ENCODE peak calls at places on chromosomes 4 and X, in four cellular contexts. C is esophagus squamous epithelium, Y is breast epithelium, D is cardiac fibroblast. G is an unnamed sample.

GRCh38 chr4:20253272-20253798 is 1.6 kb downstream of the SLIT2 start:
- DNase-seq in D (peak), C (no peak), Y (no peak), G (no peak)

GRCh38 chrX:121052122-121052521 is 4.7 kb downstream of the GLUD2 start:
- DNase-seq in C (no peak), D (no peak), Y (no peak), G (no peak)

GRCh38 chrX:65723706-65724105 is 56.3 kb downstream of the MSN start:
- DNase-seq in C (no peak), D (peak), Y (no peak), G (no peak)

GRCh38 chr4:123017636-123018390 is 95.4 kb upstream of the NUDT6 start:
- DNase-seq in D (peak), C (no peak), Y (no peak), G (no peak)

GRCh38 chr4:3821580-3822229 is 55.5 kb downstream of the ADRA2C start:
- DNase-seq in D (no peak), Y (no peak), C (no peak), G (no peak)

GRCh38 chr4:26723216-26723615 is 137.4 kb upstream of the STIM2 start:
- DNase-seq in D (no peak), Y (no peak), C (no peak), G (no peak)

GRCh38 chrX:43450355-43450754 is 205.7 kb upstream of the MAOA start:
- DNase-seq in D (no peak), C (no peak), Y (no peak), G (no peak)

GRCh38 chr4:7120341-7120740 is 52.5 kb upstream of the GRPEL1 start:
- DNase-seq in Y (no peak), C (no peak), D (no peak), G (no peak)

GRCh38 chrX:154457491-154458115 is 478 bp upstream of the PLXNA3 start:
- DNase-seq in Y (no peak), C (no peak), D (no peak), G (no peak)

GRCh38 chr4:95155759-95156451 is 392.9 kb downstream of the UNC5C start:
- DNase-seq in D (peak), Y (no peak), C (no peak), G (no peak)

GRCh38 chr4:55079451-55080173 is 45.8 kb downstream of the KDR start:
- DNase-seq in Y (no peak), C (no peak), D (no peak), G (no peak)

GRCh38 chr4:180449395-180449956 is 1793.7 kb upstream of the TENM3 start:
- DNase-seq in Y (no peak), D (no peak), C (no peak), G (peak)

GRCh38 chrX:56795309-56795868 is 66.3 kb downstream of the NBDY start:
- DNase-seq in C (no peak), D (no peak), Y (no peak), G (no peak)

GRCh38 chrX:24647257-24648058 is at the start of gene PCYT1B:
- DNase-seq in D (peak), C (peak), Y (peak), G (peak)

GRCh38 chr4:132228676-132229075 is 920.4 kb upstream of the PCDH10 start:
- DNase-seq in Y (no peak), D (no peak), C (no peak), G (no peak)

GRCh38 chr4:44760142-44760898 is 34.0 kb upstream of the GNPDA2 start:
- DNase-seq in D (peak), C (no peak), Y (no peak), G (no peak)

GRCh38 chr4:107719927-107720722 is at the start of gene PAPSS1:
- DNase-seq in C (peak), D (peak), Y (peak), G (peak)

GRCh38 chr4:26061248-26061986 is 147.4 kb downstream of the SMIM20 start:
- DNase-seq in D (peak), C (no peak), Y (no peak), G (no peak)

GRCh38 chr4:153645183-153645582 is 38.9 kb upstream of the TLR2 start:
- DNase-seq in Y (no peak), D (peak), C (no peak), G (no peak)

GRCh38 chrX:39595977-39596376 is 501.8 kb downstream of the BCOR start:
- DNase-seq in Y (no peak), C (no peak), D (no peak), G (no peak)

GRCh38 chr4:146640459-146641061 is 1.9 kb downstream of the POU4F2 start:
- DNase-seq in Y (no peak), C (no peak), D (no peak), G (no peak)

GRCh38 chr4:94455081-94455480 is 3.3 kb downstream of the PDLIM5 start:
- DNase-seq in D (peak), Y (peak), C (no peak), G (no peak)

GRCh38 chr4:1038948-1039492 is 27.6 kb downstream of the FGFRL1 start:
- DNase-seq in Y (no peak), D (no peak), C (no peak), G (no peak)

GRCh38 chrX:57104406-57104805 is 16.9 kb downstream of the SPIN2B start:
- DNase-seq in Y (no peak), C (no peak), D (no peak), G (no peak)

GRCh38 chrX:133419911-133420310 is 4.6 kb upstream of the GPC4 start:
- DNase-seq in D (no peak), Y (no peak), C (no peak), G (no peak)

GRCh38 chrX:44104699-44105098 is 131.5 kb upstream of the NDP start:
- DNase-seq in C (no peak), Y (no peak), D (no peak), G (no peak)

GRCh38 chrX:23503835-23504539 is 163.3 kb upstream of the PRDX4 start:
- DNase-seq in C (no peak), Y (peak), D (peak), G (peak)

GRCh38 chr4:162075691-162076090 is 88.1 kb downstream of the FSTL5 start:
- DNase-seq in C (no peak), Y (no peak), D (no peak), G (no peak)

GRCh38 chr4:165813606-165814005 is 59.4 kb upstream of the TLL1 start:
- DNase-seq in D (peak), Y (no peak), C (no peak), G (no peak)

GRCh38 chrX:85111347-85111746 is 107.7 kb downstream of the APOOL start:
- DNase-seq in Y (no peak), C (no peak), D (peak), G (no peak)

GRCh38 chr4:134019657-134020056 is 181.9 kb downstream of the PABPC4L start:
- DNase-seq in C (no peak), D (no peak), Y (no peak), G (no peak)

GRCh38 chrX:3362956-3363355 is 16.5 kb upstream of the MXRA5 start:
- DNase-seq in Y (peak), C (no peak), D (no peak), G (no peak)

GRCh38 chrX:34656842-34657780 is at the start of gene TMEM47:
- DNase-seq in Y (peak), C (no peak), D (peak), G (peak)

GRCh38 chrX:25196221-25196620 is 180.5 kb upstream of the ARX start:
- DNase-seq in Y (no peak), C (no peak), D (no peak), G (no peak)

GRCh38 chr4:70518716-70519115 is 347 bp downstream of the AMTN start:
- DNase-seq in D (peak), Y (no peak), C (no peak), G (no peak)

GRCh38 chr4:157221895-157222763 is 1.6 kb downstream of the GRIA2 start:
- DNase-seq in Y (no peak), C (no peak), D (peak), G (no peak)

GRCh38 chr4:66568001-66568400 is 897.7 kb upstream of the EPHA5 start:
- DNase-seq in Y (no peak), C (no peak), D (no peak), G (no peak)

GRCh38 chr4:66565796-66566195 is 895.5 kb upstream of the EPHA5 start:
- DNase-seq in D (peak), Y (no peak), C (no peak), G (no peak)

GRCh38 chr4:66562276-66562806 is 892.1 kb upstream of the EPHA5 start:
- DNase-seq in Y (no peak), D (peak), C (no peak), G (no peak)

GRCh38 chr4:66567551-66567950 is 897.3 kb upstream of the EPHA5 start:
- DNase-seq in Y (no peak), C (no peak), D (no peak), G (no peak)

DNA sequence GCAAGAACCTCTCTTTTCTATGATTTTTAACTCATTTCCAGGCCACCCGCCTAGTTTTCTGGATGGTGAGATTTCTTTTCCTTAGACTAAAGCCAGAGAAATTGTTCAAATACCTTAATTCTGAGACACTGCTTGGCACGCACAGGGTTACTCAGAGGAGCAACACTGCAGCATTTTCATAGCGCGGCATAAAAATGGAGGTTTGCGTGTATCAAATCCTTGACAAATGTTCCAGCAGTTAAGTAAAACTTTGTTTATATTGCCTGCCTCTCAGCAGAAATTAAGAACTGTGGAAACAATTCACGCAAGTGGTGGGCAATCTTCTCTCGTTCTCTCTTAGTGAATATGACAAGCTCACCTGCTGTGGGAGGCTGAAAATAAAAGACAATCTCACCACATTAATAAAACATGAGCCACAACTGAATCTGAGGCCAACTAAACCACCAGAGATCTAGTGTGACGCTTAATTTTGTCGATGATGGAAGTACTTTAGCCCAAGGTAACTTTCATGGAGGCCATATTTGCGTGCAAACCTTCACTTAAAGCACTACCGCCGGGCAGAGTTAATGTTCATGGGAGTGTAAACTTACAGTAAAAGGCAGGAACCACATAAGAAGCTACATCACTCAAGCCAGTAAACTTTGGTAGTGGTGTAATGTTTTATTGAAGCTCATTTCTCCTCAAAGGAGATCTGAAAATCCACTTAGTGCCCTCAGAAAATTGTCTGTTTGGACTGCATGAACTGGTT is 894.8 kb upstream of the EPHA5 start:
- DNase-seq in C (no peak), Y (no peak), D (peak), G (no peak)
- H3K4me3 ChIP-seq in C (no peak), Y (no peak), D (no peak), G (no peak)

DNA sequence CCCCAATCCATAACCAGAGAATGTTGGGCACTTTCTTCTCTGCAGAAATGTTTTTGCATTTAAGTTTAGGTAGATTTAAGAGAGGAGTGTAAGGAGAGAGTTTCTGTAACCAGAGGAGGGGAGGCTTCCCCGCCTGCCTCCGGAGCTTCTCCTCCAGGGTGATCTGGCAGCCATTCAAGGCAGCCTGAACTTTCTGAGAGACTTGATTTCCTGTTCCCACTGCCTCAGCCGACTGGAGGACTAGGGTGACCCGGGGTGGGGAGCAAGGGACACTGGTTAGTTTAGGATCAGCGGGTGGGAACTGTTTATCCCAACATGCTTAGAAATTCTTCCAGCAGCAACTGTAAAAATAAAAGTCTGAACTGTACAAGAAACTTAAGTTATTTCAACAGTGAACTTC is 15.1 kb downstream of the FAM9C start:
- DNase-seq in Y (no peak), D (peak), C (no peak), G (no peak)
- H3K4me3 ChIP-seq in Y (no peak), D (no peak), C (no peak), G (no peak)

GRCh38 chrX:46737041-46737440 is 21.9 kb downstream of the SLC9A7 start:
- DNase-seq in Y (no peak), C (no peak), D (no peak), G (no peak)
- H3K4me3 ChIP-seq in Y (no peak), C (no peak), D (no peak), G (no peak)

GRCh38 chr4:99305638-99306380 is 15.0 kb upstream of the ADH1A start:
- DNase-seq in Y (no peak), C (no peak), D (no peak), G (no peak)

GRCh38 chr4:99301376-99302164 is 10.8 kb upstream of the ADH1A start:
- DNase-seq in Y (no peak), C (no peak), D (peak), G (no peak)

DNA sequence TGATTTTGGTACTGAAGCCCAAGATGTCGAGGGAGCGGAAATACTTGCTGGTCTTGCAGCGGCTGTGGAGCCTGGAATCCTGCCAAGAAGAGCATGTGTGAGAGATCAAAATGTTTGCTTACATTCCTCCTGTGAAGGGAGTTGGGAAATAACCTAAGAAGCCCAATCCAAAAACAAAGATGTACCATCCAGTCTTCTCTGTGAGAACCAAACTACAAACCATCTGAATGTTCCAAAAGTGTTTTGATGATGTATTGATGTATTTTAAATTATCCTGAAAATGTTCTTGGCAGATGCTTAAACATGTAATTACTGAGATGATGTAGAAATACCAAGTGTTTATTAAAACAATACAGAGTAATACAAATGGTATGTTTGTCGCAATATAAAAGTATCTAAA is 10.1 kb upstream of the ADH1A start:
- DNase-seq in D (peak), C (no peak), Y (peak), G (no peak)
- H3K4me3 ChIP-seq in D (no peak), C (no peak), Y (no peak), G (no peak)

GRCh38 chrX:136780241-136780640 is 491 bp downstream of the ARHGEF6 start:
- DNase-seq in C (no peak), Y (no peak), D (peak), G (no peak)
- H3K4me3 ChIP-seq in C (no peak), Y (peak), D (no peak), G (peak)

GRCh38 chr4:79626102-79626501 is 218.1 kb upstream of the GK2 start:
- DNase-seq in D (peak), C (no peak), Y (no peak), G (no peak)
- H3K4me3 ChIP-seq in D (no peak), C (no peak), Y (no peak), G (no peak)

GRCh38 chrX:135340827-135341226 is 31.5 kb downstream of the ETDC start:
- DNase-seq in Y (no peak), C (no peak), D (peak), G (no peak)
- H3K4me3 ChIP-seq in Y (peak), C (no peak), D (no peak), G (no peak)

DNA sequence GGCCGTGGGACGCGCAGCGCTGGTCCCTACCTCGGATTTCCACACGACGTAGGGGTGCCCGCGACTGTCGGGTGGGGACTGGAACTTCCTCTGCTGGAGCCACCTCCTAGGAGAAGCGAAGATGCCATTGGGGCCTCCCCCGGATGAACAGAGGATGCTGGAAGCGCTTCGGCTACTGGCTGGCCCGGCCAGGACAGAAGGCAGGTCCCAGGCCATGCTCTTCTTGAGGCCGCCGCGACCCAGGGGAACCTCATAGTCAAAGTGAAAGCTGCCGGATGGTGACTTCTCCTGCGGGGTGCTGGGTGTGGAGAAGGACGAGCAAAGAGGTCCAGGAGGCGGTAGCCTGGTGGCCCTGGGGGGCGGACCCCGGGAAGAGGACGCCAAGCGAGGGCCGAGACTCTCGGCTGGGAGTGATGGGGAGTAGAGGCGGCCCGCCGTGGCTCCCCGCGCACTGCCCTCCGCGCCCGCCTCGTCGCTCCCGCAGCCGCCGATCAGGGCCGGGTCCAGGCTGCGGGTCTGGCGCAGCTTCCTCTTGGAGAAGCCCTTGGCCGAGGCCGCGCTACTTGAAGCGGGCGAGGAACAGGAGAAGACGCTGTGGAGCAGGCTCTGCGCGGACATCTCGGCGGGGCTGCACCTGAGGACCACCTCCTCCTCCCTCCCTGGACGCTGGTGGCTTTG is 1.4 kb downstream of the ARHGAP6 start:
- DNase-seq in C (no peak), Y (no peak), D (peak), G (no peak)
- H3K4me3 ChIP-seq in C (peak), Y (peak), D (peak), G (peak)

GRCh38 chr4:41155194-41155830 is 59.0 kb downstream of the APBB2 start:
- DNase-seq in C (no peak), Y (no peak), D (peak), G (no peak)
- H3K4me3 ChIP-seq in C (no peak), Y (no peak), D (no peak), G (no peak)

GRCh38 chr4:83616252-83616651 is 80.3 kb downstream of the GPAT3 start:
- DNase-seq in Y (no peak), D (no peak), C (no peak), G (no peak)

GRCh38 chr4:83617371-83618021 is 81.6 kb downstream of the GPAT3 start:
- DNase-seq in C (no peak), Y (no peak), D (no peak), G (no peak)

GRCh38 chr4:83613994-83614393 is 78.1 kb downstream of the GPAT3 start:
- DNase-seq in Y (no peak), C (no peak), D (no peak), G (no peak)

GRCh38 chr4:83618431-83618830 is 82.5 kb downstream of the GPAT3 start:
- DNase-seq in Y (no peak), C (no peak), D (peak), G (no peak)

DNA sequence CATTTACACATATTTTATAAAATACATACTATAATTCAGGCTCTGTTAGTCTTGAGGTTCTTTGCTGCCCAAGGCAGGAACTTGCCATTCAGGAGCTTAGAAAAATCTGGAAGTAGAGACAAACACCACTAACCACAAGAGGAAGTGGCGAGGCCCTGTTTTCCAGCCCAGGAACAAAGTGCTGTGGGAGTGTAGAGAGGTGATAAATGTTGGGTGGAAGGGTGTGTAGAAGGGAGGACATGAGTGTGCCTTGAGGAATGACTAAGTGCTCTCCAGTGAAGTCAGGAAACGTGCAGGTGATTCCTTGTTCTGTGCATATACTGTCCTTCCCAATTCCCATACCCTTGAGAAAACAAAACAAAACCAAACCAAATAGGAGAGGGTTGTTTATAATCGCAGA is 83.1 kb downstream of the GPAT3 start:
- DNase-seq in C (no peak), Y (no peak), D (peak), G (no peak)
- H3K4me3 ChIP-seq in C (no peak), Y (no peak), D (no peak), G (no peak)

G was measured in dorsolateral prefrontal cortex.